ENCODE peak calls at places on chromosomes 13 and 19, in four cellular contexts. One of them, this sample, is unnamed.

GRCh38 chr13:29497137-29497654 is 98.3 kb downstream of the SLC7A1 start:
- DNase-seq in K562: no peak
- DNase-seq in stimulated activated CD4-positive, alpha-beta T cell treated with anti-CD3 and anti-CD28 coated beads, Interleukin-15, amount 100 ng/mL, for 1 hour: no peak
- DNase-seq in mucosa of gallbladder: peak
- DNase-seq in this sample: no peak

GRCh38 chr19:32254128-32254527 is 91.3 kb upstream of the ZNF507 start:
- DNase-seq in K562: no peak
- DNase-seq in stimulated activated CD4-positive, alpha-beta T cell treated with anti-CD3 and anti-CD28 coated beads, Interleukin-15, amount 100 ng/mL, for 1 hour: no peak
- DNase-seq in mucosa of gallbladder: no peak
- DNase-seq in this sample: no peak

GRCh38 chr19:6362351-6362801 is 1.0 kb downstream of the CLPP start:
- DNase-seq in K562: no peak
- DNase-seq in stimulated activated CD4-positive, alpha-beta T cell treated with anti-CD3 and anti-CD28 coated beads, Interleukin-15, amount 100 ng/mL, for 1 hour: no peak
- DNase-seq in mucosa of gallbladder: no peak
- DNase-seq in this sample: no peak

GRCh38 chr13:105774739-105775460 is 760.6 kb downstream of the EFNB2 start:
- DNase-seq in K562: no peak
- DNase-seq in stimulated activated CD4-positive, alpha-beta T cell treated with anti-CD3 and anti-CD28 coated beads, Interleukin-15, amount 100 ng/mL, for 1 hour: no peak
- DNase-seq in mucosa of gallbladder: no peak
- DNase-seq in this sample: no peak

GRCh38 chr19:15629003-15629880 is 11.5 kb upstream of the CYP4F3 start:
- DNase-seq in K562: peak
- DNase-seq in stimulated activated CD4-positive, alpha-beta T cell treated with anti-CD3 and anti-CD28 coated beads, Interleukin-15, amount 100 ng/mL, for 1 hour: peak
- DNase-seq in mucosa of gallbladder: peak
- DNase-seq in this sample: peak

GRCh38 chr13:60230593-60230992 is 66.9 kb upstream of the DIAPH3 start:
- DNase-seq in K562: peak
- DNase-seq in stimulated activated CD4-positive, alpha-beta T cell treated with anti-CD3 and anti-CD28 coated beads, Interleukin-15, amount 100 ng/mL, for 1 hour: no peak
- DNase-seq in mucosa of gallbladder: no peak
- DNase-seq in this sample: no peak

GRCh38 chr13:28541966-28542365 is 47.0 kb upstream of the FLT1 start:
- DNase-seq in K562: no peak
- DNase-seq in stimulated activated CD4-positive, alpha-beta T cell treated with anti-CD3 and anti-CD28 coated beads, Interleukin-15, amount 100 ng/mL, for 1 hour: no peak
- DNase-seq in mucosa of gallbladder: no peak
- DNase-seq in this sample: no peak

GRCh38 chr19:51572415-51572814 is 1.3 kb downstream of the ZNF175 start:
- DNase-seq in K562: peak
- DNase-seq in stimulated activated CD4-positive, alpha-beta T cell treated with anti-CD3 and anti-CD28 coated beads, Interleukin-15, amount 100 ng/mL, for 1 hour: no peak
- DNase-seq in mucosa of gallbladder: no peak
- DNase-seq in this sample: no peak

GRCh38 chr19:11931051-11931450 is 6.1 kb downstream of the ZNF700 start:
- DNase-seq in K562: no peak
- DNase-seq in stimulated activated CD4-positive, alpha-beta T cell treated with anti-CD3 and anti-CD28 coated beads, Interleukin-15, amount 100 ng/mL, for 1 hour: no peak
- DNase-seq in mucosa of gallbladder: no peak
- DNase-seq in this sample: no peak

GRCh38 chr13:27171244-27171829 is at the start of gene USP12:
- DNase-seq in K562: peak
- DNase-seq in stimulated activated CD4-positive, alpha-beta T cell treated with anti-CD3 and anti-CD28 coated beads, Interleukin-15, amount 100 ng/mL, for 1 hour: peak
- DNase-seq in mucosa of gallbladder: no peak
- DNase-seq in this sample: no peak

GRCh38 chr13:45695198-45695730 is 6.9 kb upstream of the CBY2 start:
- DNase-seq in K562: no peak
- DNase-seq in stimulated activated CD4-positive, alpha-beta T cell treated with anti-CD3 and anti-CD28 coated beads, Interleukin-15, amount 100 ng/mL, for 1 hour: no peak
- DNase-seq in mucosa of gallbladder: no peak
- DNase-seq in this sample: no peak

GRCh38 chr19:32041681-32042292 is 303.6 kb upstream of the ZNF507 start:
- DNase-seq in K562: peak
- DNase-seq in stimulated activated CD4-positive, alpha-beta T cell treated with anti-CD3 and anti-CD28 coated beads, Interleukin-15, amount 100 ng/mL, for 1 hour: peak
- DNase-seq in mucosa of gallbladder: peak
- DNase-seq in this sample: no peak

GRCh38 chr13:51229731-51230130 is 7.5 kb downstream of the FAM124A start:
- DNase-seq in K562: no peak
- DNase-seq in stimulated activated CD4-positive, alpha-beta T cell treated with anti-CD3 and anti-CD28 coated beads, Interleukin-15, amount 100 ng/mL, for 1 hour: no peak
- DNase-seq in mucosa of gallbladder: no peak
- DNase-seq in this sample: no peak

GRCh38 chr19:56026769-56027168 is 40.2 kb downstream of the NLRP5 start:
- DNase-seq in K562: no peak
- DNase-seq in stimulated activated CD4-positive, alpha-beta T cell treated with anti-CD3 and anti-CD28 coated beads, Interleukin-15, amount 100 ng/mL, for 1 hour: no peak
- DNase-seq in mucosa of gallbladder: no peak
- DNase-seq in this sample: no peak

GRCh38 chr19:23526302-23526701 is 131.0 kb upstream of the ZNF91 start:
- DNase-seq in K562: no peak
- DNase-seq in stimulated activated CD4-positive, alpha-beta T cell treated with anti-CD3 and anti-CD28 coated beads, Interleukin-15, amount 100 ng/mL, for 1 hour: no peak
- DNase-seq in mucosa of gallbladder: no peak
- DNase-seq in this sample: no peak

This sample was measured in ascending aorta.